ENCODE peak calls at places on chromosomes 7 and 10, in four cellular contexts. G is NCI-H1105, F is NCI-H774, B is astrocyte of the spinal cord. P is an unnamed sample.

GRCh38 chr7:49486974-49487919 is 286.2 kb upstream of the VWC2 start:
- DNase-seq in B (no peak), G (no peak), F (no peak), P (no peak)

GRCh38 chr7:100878013-100878412 is 3.1 kb downstream of the SRRT start:
- DNase-seq in F (no peak), B (no peak), G (no peak), P (no peak)

GRCh38 chr7:132402096-132402495 is 174.2 kb downstream of the PLXNA4 start:
- DNase-seq in F (no peak), G (peak), B (no peak), P (no peak)

GRCh38 chr10:72688208-72688651 is 3.7 kb upstream of the MCU start:
- DNase-seq in B (peak), F (no peak), G (no peak), P (peak)

GRCh38 chr7:100170111-100170897 is 1.9 kb upstream of the GAL3ST4 start:
- DNase-seq in G (no peak), F (no peak), B (no peak), P (no peak)

GRCh38 chr7:23168111-23168885 is 13.6 kb upstream of the NUP42 start:
- DNase-seq in G (no peak), B (no peak), F (no peak), P (no peak)

GRCh38 chr10:114681542-114681941 is 23.5 kb upstream of the ABLIM1 start:
- DNase-seq in G (no peak), F (no peak), B (peak), P (peak)

GRCh38 chr7:68807681-68808080 is 790.6 kb upstream of the AUTS2 start:
- DNase-seq in F (no peak), B (no peak), G (no peak), P (no peak)

P was measured in LHCN-M2.